ENCODE peak calls at places on chromosomes 11 and 22, in five cellular contexts. E is cardiac fibroblast, N is neural progenitor cell, T is NCI-H2029, C is RWPE1. X is an unnamed sample.

GRCh38 chr22:49972163-49973017 is 11.8 kb downstream of the PIM3 start:
- DNase-seq in E (no peak), N (no peak), T (no peak), C (no peak), X (no peak)

GRCh38 chr11:32224580-32224979 is 133.7 kb downstream of the RCN1 start:
- DNase-seq in E (no peak), N (no peak), T (no peak), C (no peak), X (no peak)

GRCh38 chr11:75566763-75567279 is 4.8 kb downstream of the SERPINH1 start:
- DNase-seq in E (no peak), N (no peak), T (no peak), C (no peak), X (no peak)

GRCh38 chr11:11968511-11969280 is 39.7 kb downstream of the DKK3 start:
- DNase-seq in E (no peak), N (no peak), T (no peak), C (no peak), X (no peak)

GRCh38 chr11:126484266-126484665 is 128.8 kb downstream of the ST3GAL4 start:
- DNase-seq in E (peak), N (no peak), T (no peak), C (no peak), X (peak)

GRCh38 chr11:34040571-34040970 is 11.0 kb upstream of the CAPRIN1 start:
- DNase-seq in E (no peak), N (no peak), T (no peak), C (no peak), X (no peak)

GRCh38 chr11:96015911-96016565 is 92.1 kb upstream of the MTMR2 start:
- DNase-seq in E (no peak), N (no peak), T (no peak), C (no peak), X (no peak)

GRCh38 chr11:109059402-109059801 is 362.6 kb upstream of the C11orf87 start:
- DNase-seq in E (no peak), N (no peak), T (no peak), C (no peak), X (no peak)

GRCh38 chr22:41682033-41682807 is 6.4 kb downstream of the SNU13 start:
- DNase-seq in E (peak), N (peak), T (peak), C (peak), X (peak)

GRCh38 chr22:30968015-30968923 is at the start of gene MORC2:
- DNase-seq in E (peak), N (no peak), T (peak), C (peak), X (no peak)

GRCh38 chr22:23565942-23566715 is 14.0 kb downstream of the IGLL1 start:
- DNase-seq in E (no peak), N (peak), T (no peak), C (no peak), X (peak)

GRCh38 chr11:85749884-85750283 is 61.1 kb downstream of the SYTL2 start:
- DNase-seq in E (no peak), N (no peak), T (no peak), C (no peak), X (no peak)

GRCh38 chr11:134120143-134120850 is 51.4 kb downstream of the JAM3 start:
- DNase-seq in E (peak), N (no peak), T (no peak), C (peak), X (peak)

GRCh38 chr11:2400761-2401435 is 348 bp downstream of the TSSC4 start:
- DNase-seq in E (no peak), N (peak), T (no peak), C (no peak), X (no peak)

GRCh38 chr11:16669799-16670415 is 68.5 kb upstream of the C11orf58 start:
- DNase-seq in E (peak), N (no peak), T (no peak), C (peak), X (peak)

GRCh38 chr22:26847816-26848215 is 190.4 kb downstream of the MIAT start:
- DNase-seq in E (no peak), N (no peak), T (no peak), C (no peak), X (no peak)

GRCh38 chr11:45423036-45423435 is 136.9 kb upstream of the SYT13 start:
- DNase-seq in E (no peak), N (no peak), T (no peak), C (no peak), X (no peak)

GRCh38 chr11:118176400-118177134 is at the start of gene SCN2B:
- DNase-seq in E (no peak), N (no peak), T (no peak), C (peak), X (peak)